ENCODE peak calls at places on chromosomes 12 and 14, in four cellular contexts. T is hepatic stellate cell, U is mesenchymal stem cell, A is left colon. Y is an unnamed sample.

GRCh38 chr12:124509300-124509675 is 58.1 kb downstream of the NCOR2 start:
- DNase-seq in T (no peak), U (no peak), A (no peak), Y (no peak)

GRCh38 chr12:107368586-107368985 is 275.2 kb upstream of the CRY1 start:
- DNase-seq in T (no peak), U (no peak), A (no peak), Y (no peak)

GRCh38 chr14:68476212-68476964 is 316.5 kb downstream of the ZFP36L1 start:
- DNase-seq in T (peak), U (peak), A (peak), Y (peak)

GRCh38 chr12:54032627-54033100 is at the start of gene HOXC5:
- DNase-seq in T (peak), U (peak), A (peak), Y (peak)

GRCh38 chr12:47824198-47824597 is 4.5 kb upstream of the HDAC7 start:
- DNase-seq in T (no peak), U (no peak), A (no peak), Y (no peak)

GRCh38 chr12:30792648-30793499 is 38.1 kb upstream of the CAPRIN2 start:
- DNase-seq in T (no peak), U (peak), A (no peak), Y (peak)

GRCh38 chr14:101590062-101590461 is 28.8 kb downstream of the DIO3 start:
- DNase-seq in T (no peak), U (no peak), A (no peak), Y (no peak)

GRCh38 chr12:11615481-11615880 is 34.0 kb upstream of the ETV6 start:
- DNase-seq in T (no peak), U (no peak), A (no peak), Y (no peak)

GRCh38 chr12:100672075-100672592 is 98.7 kb downstream of the GAS2L3 start:
- DNase-seq in T (no peak), U (peak), A (peak), Y (no peak)

GRCh38 chr12:56836800-56837663 is 73.9 kb downstream of the HSD17B6 start:
- DNase-seq in T (no peak), U (peak), A (no peak), Y (peak)

GRCh38 chr14:100078997-100079561 is 13.9 kb downstream of the EVL start:
- DNase-seq in T (no peak), U (peak), A (peak), Y (peak)

GRCh38 chr14:21880918-21881317 is 207.3 kb upstream of the OR4E1 start:
- DNase-seq in T (no peak), U (no peak), A (no peak), Y (no peak)

GRCh38 chr14:61438860-61439765 is 117.7 kb downstream of the PRKCH start:
- DNase-seq in T (peak), U (peak), A (peak), Y (peak)

GRCh38 chr12:108551556-108551955 is 9.4 kb downstream of the SART3 start:
- DNase-seq in T (no peak), U (peak), A (no peak), Y (no peak)

GRCh38 chr12:68675098-68675842 is 11.5 kb upstream of the NUP107 start:
- DNase-seq in T (no peak), U (peak), A (peak), Y (peak)

GRCh38 chr12:93199831-93200236 is 177.9 kb upstream of the NUDT4 start:
- DNase-seq in T (no peak), U (peak), A (no peak), Y (no peak)

GRCh38 chr12:25553083-25553482 is at the start of gene LMNTD1:
- DNase-seq in T (peak), U (peak), A (no peak), Y (no peak)

GRCh38 chr14:51901475-51902024 is 41.1 kb downstream of the GNG2 start:
- DNase-seq in T (no peak), U (no peak), A (no peak), Y (no peak)

GRCh38 chr14:99636487-99636886 is 8.4 kb upstream of the HHIPL1 start:
- DNase-seq in T (no peak), U (no peak), A (no peak), Y (no peak)

GRCh38 chr12:12779529-12779928 is 5.9 kb upstream of the APOLD1 start:
- DNase-seq in T (peak), U (peak), A (no peak), Y (peak)

GRCh38 chr14:101988377-101988776 is 24.0 kb downstream of the DYNC1H1 start:
- DNase-seq in T (no peak), U (no peak), A (no peak), Y (no peak)

GRCh38 chr12:92438641-92439396 is 264.0 kb upstream of the PLEKHG7 start:
- DNase-seq in T (no peak), U (no peak), A (no peak), Y (no peak)

Y was measured in lung microvascular endothelial cell.